ENCODE peak calls at places on chromosomes 6 and 20, in ten cellular contexts. G is RPMI7951; M is central memory CD4-positive, alpha-beta T cell; L is NB4; N is AG08396; O is Kasumi-1; Y is HTR-8/SVneo; Q is left ventricle myocardium superior; E is SW480; P is H54. S is an unnamed sample.

GRCh38 chr6:134295953-134296553 is 21.9 kb downstream of the SGK1 start:
- DNase-seq in G (peak; percentile 98), M (no peak), L (peak; percentile 91), N (peak; percentile 85), O (peak; percentile 94), Y (peak; percentile 96), Q (no peak), E (peak; percentile 47), P (peak; percentile 51), S (no peak)

GRCh38 chr6:108728826-108729225 is 119.4 kb upstream of the ARMC2 start:
- DNase-seq in G (no peak), M (no peak), L (peak; percentile 28), N (no peak), O (no peak), Y (no peak), Q (no peak), E (no peak), P (no peak), S (no peak)

GRCh38 chr6:99894815-99895214 is 99.2 kb downstream of the MCHR2 start:
- DNase-seq in G (no peak), M (no peak), L (no peak), N (no peak), O (no peak), Y (no peak), Q (no peak), E (no peak), P (no peak), S (no peak)

GRCh38 chr20:58587467-58587866 is 63.6 kb upstream of the STX16 start:
- DNase-seq in G (no peak), M (no peak), L (no peak), N (no peak), O (no peak), Y (no peak), Q (no peak), E (no peak), P (no peak), S (no peak)

GRCh38 chr6:169371344-169372144 is 117.9 kb upstream of the THBS2 start:
- DNase-seq in G (peak; percentile 90), M (no peak), L (no peak), N (peak; percentile 27), O (no peak), Y (peak; percentile 48), Q (no peak), E (peak; percentile 5), P (no peak), S (peak; percentile 16)

GRCh38 chr6:143726015-143726647 is 48.4 kb downstream of the PHACTR2 start:
- DNase-seq in G (no peak), M (no peak), L (no peak), N (no peak), O (no peak), Y (no peak), Q (no peak), E (no peak), P (no peak), S (no peak)

GRCh38 chr6:25333471-25333870 is 54.3 kb downstream of the CARMIL1 start:
- DNase-seq in G (no peak), M (no peak), L (no peak), N (no peak), O (no peak), Y (no peak), Q (no peak), E (no peak), P (no peak), S (no peak)

GRCh38 chr20:4896971-4897497 is 104.3 kb downstream of the SLC23A2 start:
- DNase-seq in G (no peak), M (no peak), L (peak; percentile 65), N (no peak), O (no peak), Y (no peak), Q (no peak), E (peak; percentile 58), P (peak; percentile 15), S (no peak)

GRCh38 chr20:23664954-23665353 is 23.9 kb downstream of the CST4 start:
- DNase-seq in G (no peak), M (no peak), L (no peak), N (no peak), O (no peak), Y (no peak), Q (no peak), E (no peak), P (no peak), S (no peak)

S was measured in NCI-H1105 treated with DMSO at 0.1 percent for 48 hours.